ENCODE peak calls at places on chromosome 4, in four cellular contexts. One of them, this sample, is unnamed.

GRCh38 chr4:74805601-74806000 is 11.3 kb upstream of the BTC start:
- DNase-seq in uterus: no peak
- DNase-seq in suprapubic skin: no peak
- DNase-seq in right lobe of liver: no peak
- DNase-seq in this sample: no peak

GRCh38 chr4:145979160-145979559 is 40.5 kb upstream of the ZNF827 start:
- DNase-seq in suprapubic skin: no peak
- DNase-seq in uterus: no peak
- DNase-seq in right lobe of liver: no peak
- DNase-seq in this sample: no peak

GRCh38 chr4:66273110-66273509 is 602.8 kb upstream of the EPHA5 start:
- DNase-seq in uterus: no peak
- DNase-seq in suprapubic skin: no peak
- DNase-seq in right lobe of liver: no peak
- DNase-seq in this sample: no peak

GRCh38 chr4:138513535-138513934 is 271.4 kb upstream of the SLC7A11 start:
- DNase-seq in suprapubic skin: no peak
- DNase-seq in right lobe of liver: no peak
- DNase-seq in uterus: no peak
- DNase-seq in this sample: no peak

GRCh38 chr4:74758521-74758920 is 35.8 kb downstream of the BTC start:
- DNase-seq in right lobe of liver: no peak
- DNase-seq in uterus: no peak
- DNase-seq in suprapubic skin: no peak
- DNase-seq in this sample: no peak

GRCh38 chr4:165684177-165684870 is 188.7 kb upstream of the TLL1 start:
- DNase-seq in uterus: no peak
- DNase-seq in suprapubic skin: no peak
- DNase-seq in right lobe of liver: no peak
- DNase-seq in this sample: no peak

GRCh38 chr4:64368741-64369140 is 40.5 kb downstream of the TECRL start:
- DNase-seq in suprapubic skin: no peak
- DNase-seq in uterus: no peak
- DNase-seq in right lobe of liver: no peak
- DNase-seq in this sample: no peak

GRCh38 chr4:76442807-76443206 is 7.8 kb downstream of the SHROOM3 start:
- DNase-seq in suprapubic skin: no peak
- DNase-seq in right lobe of liver: no peak
- DNase-seq in uterus: no peak
- DNase-seq in this sample: no peak

GRCh38 chr4:138492178-138492577 is 250.0 kb upstream of the SLC7A11 start:
- DNase-seq in uterus: no peak
- DNase-seq in right lobe of liver: no peak
- DNase-seq in suprapubic skin: no peak
- DNase-seq in this sample: no peak

GRCh38 chr4:182878633-182879495 is 38.3 kb downstream of the DCTD start:
- DNase-seq in right lobe of liver: no peak
- DNase-seq in uterus: no peak
- DNase-seq in suprapubic skin: no peak
- DNase-seq in this sample: no peak

GRCh38 chr4:88718098-88718497 is 20.5 kb upstream of the NAP1L5 start:
- DNase-seq in suprapubic skin: no peak
- DNase-seq in right lobe of liver: no peak
- DNase-seq in uterus: no peak
- DNase-seq in this sample: no peak

GRCh38 chr4:60201052-60201673 is 999.0 kb upstream of the ADGRL3 start:
- DNase-seq in right lobe of liver: no peak
- DNase-seq in suprapubic skin: no peak
- DNase-seq in uterus: no peak
- DNase-seq in this sample: peak; percentile 52

GRCh38 chr4:110411599-110412011 is 64.3 kb upstream of the ENPEP start:
- DNase-seq in suprapubic skin: no peak
- DNase-seq in right lobe of liver: no peak
- DNase-seq in uterus: no peak
- DNase-seq in this sample: no peak

GRCh38 chr4:94653095-94653649 is 104.6 kb upstream of the BMPR1B start:
- DNase-seq in uterus: no peak
- DNase-seq in suprapubic skin: no peak
- DNase-seq in right lobe of liver: no peak
- DNase-seq in this sample: no peak

DNA sequence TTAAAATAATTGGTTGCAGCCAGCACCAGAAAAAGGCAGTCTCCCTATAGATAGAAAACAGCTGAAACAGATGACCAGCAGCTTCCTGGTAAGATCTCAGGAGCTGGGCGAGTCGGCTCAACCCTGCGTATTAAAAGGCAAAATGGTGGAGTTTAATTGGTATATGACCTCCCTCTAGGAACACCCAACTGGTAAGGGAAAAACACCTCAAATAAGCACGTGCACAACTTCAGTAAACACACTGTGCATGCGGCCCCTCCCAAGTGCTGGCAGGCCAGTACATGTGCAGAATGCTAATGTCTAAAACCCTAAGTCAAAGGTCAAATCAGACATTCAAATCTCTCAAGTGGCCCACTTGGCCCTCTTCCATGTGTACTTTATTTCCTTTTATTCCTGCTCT is 103.2 kb upstream of the PDE5A start:
- DNase-seq in right lobe of liver: no peak
- DNase-seq in uterus: no peak
- DNase-seq in suprapubic skin: no peak
- DNase-seq in this sample: no peak
- H3K27ac ChIP-seq in right lobe of liver: no peak overlapping the region
- H3K27ac ChIP-seq in uterus: no peak overlapping the region
- H3K27ac ChIP-seq in suprapubic skin: no peak overlapping the region
- H3K27ac ChIP-seq in this sample: no peak overlapping the region

GRCh38 chr4:152989554-152989970 is 53.4 kb downstream of the FHDC1 start:
- DNase-seq in right lobe of liver: no peak
- DNase-seq in uterus: no peak
- DNase-seq in suprapubic skin: no peak
- DNase-seq in this sample: peak; percentile 44
- TF ChIP-seq POLR2A in right lobe of liver: no peak
- TF ChIP-seq POLR2A in uterus: no peak
- TF ChIP-seq POLR2A in suprapubic skin: no peak
- TF ChIP-seq POLR2A in this sample: no peak

DNA sequence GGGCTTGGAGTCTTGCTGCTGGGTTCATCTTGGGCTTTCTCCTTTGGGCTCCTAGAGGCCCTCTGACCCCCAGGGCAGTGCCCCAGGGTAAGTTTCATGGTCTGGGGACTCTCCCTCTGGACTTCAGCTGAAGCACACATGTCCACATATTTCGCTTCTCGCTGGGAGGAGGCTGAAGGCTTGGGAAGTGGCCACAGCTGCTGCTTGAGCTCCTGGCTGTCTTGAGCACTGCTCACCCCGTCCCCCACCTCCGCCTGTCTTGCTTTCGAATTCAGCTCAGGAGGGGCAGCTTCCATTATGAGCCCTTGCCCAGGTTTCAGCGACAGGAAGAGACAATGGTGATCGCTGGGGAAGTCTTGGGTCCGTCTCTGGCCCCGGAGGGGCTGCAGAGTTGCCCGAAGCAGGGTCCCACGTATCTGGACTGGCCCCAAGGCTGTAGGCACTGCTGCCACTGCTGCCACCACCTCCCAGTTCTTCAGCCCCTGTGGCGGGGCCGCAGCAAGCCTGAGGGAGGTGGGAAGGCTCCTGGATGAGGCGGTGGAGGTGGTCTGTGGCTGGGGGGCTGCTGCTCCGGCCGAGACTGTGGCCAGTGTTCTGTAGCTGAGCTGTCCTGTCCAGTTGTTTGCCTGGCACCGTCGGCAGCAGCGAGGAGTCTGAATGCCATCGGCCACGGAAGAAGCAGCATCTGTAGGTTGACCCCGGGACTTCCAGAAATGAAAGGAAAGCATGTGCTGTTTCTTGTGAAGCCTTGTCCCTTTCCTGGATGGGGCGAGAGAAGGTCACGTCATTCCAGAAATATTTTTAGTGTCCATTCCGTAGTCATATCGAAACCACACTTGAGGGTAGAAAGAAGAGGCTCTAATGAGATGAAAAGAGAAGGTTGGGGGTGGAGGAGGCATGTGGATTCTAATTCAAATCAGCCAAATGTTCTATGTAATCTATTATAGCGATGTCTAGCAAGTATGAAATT is 3.4 kb downstream of the C4orf54 start:
- DNase-seq in uterus: no peak
- DNase-seq in suprapubic skin: no peak
- DNase-seq in right lobe of liver: no peak
- DNase-seq in this sample: no peak
- H3K27ac ChIP-seq in uterus: no peak overlapping the region
- H3K27ac ChIP-seq in suprapubic skin: no peak overlapping the region
- H3K27ac ChIP-seq in right lobe of liver: no peak overlapping the region
- H3K27ac ChIP-seq in this sample: no peak overlapping the region

GRCh38 chr4:3202836-3203820 is 45.8 kb upstream of the MSANTD1 start:
- DNase-seq in suprapubic skin: peak; percentile 46
- DNase-seq in uterus: peak; percentile 36
- DNase-seq in right lobe of liver: peak; percentile 77
- DNase-seq in this sample: no peak
- TF ChIP-seq POLR2A in suprapubic skin: no peak
- TF ChIP-seq POLR2A in uterus: no peak
- TF ChIP-seq POLR2A in right lobe of liver: no peak
- TF ChIP-seq POLR2A in this sample: no peak

GRCh38 chr4:48634688-48635308 is 144.7 kb downstream of the ZAR1 start:
- DNase-seq in uterus: no peak
- DNase-seq in suprapubic skin: no peak
- DNase-seq in right lobe of liver: no peak
- DNase-seq in this sample: no peak
- H3K27ac ChIP-seq in uterus: no peak overlapping the region
- H3K27ac ChIP-seq in suprapubic skin: no peak overlapping the region
- H3K27ac ChIP-seq in right lobe of liver: no peak overlapping the region
- H3K27ac ChIP-seq in this sample: no peak overlapping the region

This sample was measured in stomach.